ENCODE peak calls at places on chromosomes 3 and 15, in eight cellular contexts. One of them, this sample, is unnamed.

GRCh38 chr3:181919375-181919774 is 207.7 kb downstream of the SOX2 start:
- DNase-seq in GM12865: no peak
- DNase-seq in GM23338: no peak
- DNase-seq in astrocyte of the spinal cord: no peak
- DNase-seq in cardiac fibroblast: no peak
- DNase-seq in CD8-positive, alpha-beta memory T cell: no peak
- DNase-seq in left ventricle myocardium inferior: no peak
- DNase-seq in heart left ventricle: no peak
- DNase-seq in this sample: no peak

GRCh38 chr15:35019401-35020327 is 31.6 kb upstream of the ZNF770 start:
- DNase-seq in GM12865: no peak
- DNase-seq in GM23338: peak; percentile 76
- DNase-seq in astrocyte of the spinal cord: no peak
- DNase-seq in cardiac fibroblast: peak; percentile 32
- DNase-seq in CD8-positive, alpha-beta memory T cell: no peak
- DNase-seq in left ventricle myocardium inferior: no peak
- DNase-seq in heart left ventricle: no peak
- DNase-seq in this sample: no peak

GRCh38 chr3:27666708-27667107 is 55.4 kb downstream of the EOMES start:
- DNase-seq in GM12865: peak; percentile 11
- DNase-seq in GM23338: peak; percentile 93
- DNase-seq in astrocyte of the spinal cord: peak; percentile 91
- DNase-seq in cardiac fibroblast: peak; percentile 78
- DNase-seq in CD8-positive, alpha-beta memory T cell: no peak
- DNase-seq in left ventricle myocardium inferior: peak; percentile 56
- DNase-seq in heart left ventricle: peak; percentile 67
- DNase-seq in this sample: peak; percentile 54

GRCh38 chr3:157175678-157176077 is 15.7 kb upstream of the CCNL1 start:
- DNase-seq in GM12865: peak; percentile 38
- DNase-seq in GM23338: peak; percentile 43
- DNase-seq in astrocyte of the spinal cord: no peak
- DNase-seq in cardiac fibroblast: no peak
- DNase-seq in CD8-positive, alpha-beta memory T cell: no peak
- DNase-seq in left ventricle myocardium inferior: no peak
- DNase-seq in heart left ventricle: no peak
- DNase-seq in this sample: no peak

GRCh38 chr3:143078883-143079282 is 40.7 kb upstream of the CHST2 start:
- DNase-seq in GM12865: no peak
- DNase-seq in GM23338: no peak
- DNase-seq in astrocyte of the spinal cord: peak; percentile 19
- DNase-seq in cardiac fibroblast: peak; percentile 79
- DNase-seq in CD8-positive, alpha-beta memory T cell: no peak
- DNase-seq in left ventricle myocardium inferior: no peak
- DNase-seq in heart left ventricle: no peak
- DNase-seq in this sample: no peak

GRCh38 chr15:70569718-70570231 is 193.6 kb downstream of the UACA start:
- DNase-seq in GM12865: no peak
- DNase-seq in GM23338: no peak
- DNase-seq in astrocyte of the spinal cord: peak; percentile 38
- DNase-seq in cardiac fibroblast: peak; percentile 16
- DNase-seq in CD8-positive, alpha-beta memory T cell: no peak
- DNase-seq in left ventricle myocardium inferior: no peak
- DNase-seq in heart left ventricle: no peak
- DNase-seq in this sample: no peak

GRCh38 chr3:149472393-149472792 is 2.1 kb upstream of the TM4SF4 start:
- DNase-seq in GM12865: no peak
- DNase-seq in GM23338: no peak
- DNase-seq in astrocyte of the spinal cord: no peak
- DNase-seq in cardiac fibroblast: no peak
- DNase-seq in CD8-positive, alpha-beta memory T cell: no peak
- DNase-seq in left ventricle myocardium inferior: no peak
- DNase-seq in heart left ventricle: no peak
- DNase-seq in this sample: no peak

GRCh38 chr3:129070086-129070875 is 9.7 kb downstream of the GP9 start:
- DNase-seq in GM12865: no peak
- DNase-seq in GM23338: no peak
- DNase-seq in astrocyte of the spinal cord: no peak
- DNase-seq in cardiac fibroblast: no peak
- DNase-seq in CD8-positive, alpha-beta memory T cell: no peak
- DNase-seq in left ventricle myocardium inferior: no peak
- DNase-seq in heart left ventricle: no peak
- DNase-seq in this sample: no peak

GRCh38 chr3:160568989-160569388 is 3.6 kb upstream of the KPNA4 start:
- DNase-seq in GM12865: no peak
- DNase-seq in GM23338: no peak
- DNase-seq in astrocyte of the spinal cord: no peak
- DNase-seq in cardiac fibroblast: no peak
- DNase-seq in CD8-positive, alpha-beta memory T cell: no peak
- DNase-seq in left ventricle myocardium inferior: no peak
- DNase-seq in heart left ventricle: no peak
- DNase-seq in this sample: no peak

GRCh38 chr3:56775931-56776461 is 25.8 kb downstream of the ARHGEF3 start:
- DNase-seq in GM12865: no peak
- DNase-seq in GM23338: no peak
- DNase-seq in astrocyte of the spinal cord: no peak
- DNase-seq in cardiac fibroblast: no peak
- DNase-seq in CD8-positive, alpha-beta memory T cell: no peak
- DNase-seq in left ventricle myocardium inferior: no peak
- DNase-seq in heart left ventricle: no peak
- DNase-seq in this sample: no peak

GRCh38 chr15:83992356-83993031 is 243.1 kb upstream of the GOLGA6L4 start:
- DNase-seq in GM12865: peak; percentile 74
- DNase-seq in GM23338: no peak
- DNase-seq in astrocyte of the spinal cord: no peak
- DNase-seq in cardiac fibroblast: no peak
- DNase-seq in CD8-positive, alpha-beta memory T cell: no peak
- DNase-seq in left ventricle myocardium inferior: no peak
- DNase-seq in heart left ventricle: no peak
- DNase-seq in this sample: no peak

GRCh38 chr15:60585743-60586708 is 107.1 kb upstream of the ICE2 start:
- DNase-seq in GM12865: peak; percentile 85
- DNase-seq in GM23338: peak; percentile 91
- DNase-seq in astrocyte of the spinal cord: peak; percentile 65
- DNase-seq in cardiac fibroblast: peak; percentile 87
- DNase-seq in CD8-positive, alpha-beta memory T cell: peak; percentile 73
- DNase-seq in left ventricle myocardium inferior: no peak
- DNase-seq in heart left ventricle: peak; percentile 33
- DNase-seq in this sample: peak; percentile 22

GRCh38 chr3:52649461-52650210 is 36.1 kb downstream of the PBRM1 start:
- DNase-seq in GM12865: no peak
- DNase-seq in GM23338: no peak
- DNase-seq in astrocyte of the spinal cord: no peak
- DNase-seq in cardiac fibroblast: peak; percentile 40
- DNase-seq in CD8-positive, alpha-beta memory T cell: no peak
- DNase-seq in left ventricle myocardium inferior: no peak
- DNase-seq in heart left ventricle: no peak
- DNase-seq in this sample: no peak

GRCh38 chr3:104943931-104944330 is 422.8 kb upstream of the ALCAM start:
- DNase-seq in GM12865: no peak
- DNase-seq in GM23338: no peak
- DNase-seq in astrocyte of the spinal cord: no peak
- DNase-seq in cardiac fibroblast: peak; percentile 39
- DNase-seq in CD8-positive, alpha-beta memory T cell: no peak
- DNase-seq in left ventricle myocardium inferior: no peak
- DNase-seq in heart left ventricle: no peak
- DNase-seq in this sample: no peak

GRCh38 chr15:37995461-37996347 is 61.3 kb downstream of the TMCO5A start:
- DNase-seq in GM12865: peak; percentile 73
- DNase-seq in GM23338: peak; percentile 81
- DNase-seq in astrocyte of the spinal cord: peak; percentile 82
- DNase-seq in cardiac fibroblast: peak; percentile 89
- DNase-seq in CD8-positive, alpha-beta memory T cell: no peak
- DNase-seq in left ventricle myocardium inferior: no peak
- DNase-seq in heart left ventricle: no peak
- DNase-seq in this sample: no peak

GRCh38 chr3:159844801-159845261 is 143.8 kb upstream of the IL12A start:
- DNase-seq in GM12865: no peak
- DNase-seq in GM23338: no peak
- DNase-seq in astrocyte of the spinal cord: no peak
- DNase-seq in cardiac fibroblast: no peak
- DNase-seq in CD8-positive, alpha-beta memory T cell: no peak
- DNase-seq in left ventricle myocardium inferior: no peak
- DNase-seq in heart left ventricle: no peak
- DNase-seq in this sample: no peak

DNA sequence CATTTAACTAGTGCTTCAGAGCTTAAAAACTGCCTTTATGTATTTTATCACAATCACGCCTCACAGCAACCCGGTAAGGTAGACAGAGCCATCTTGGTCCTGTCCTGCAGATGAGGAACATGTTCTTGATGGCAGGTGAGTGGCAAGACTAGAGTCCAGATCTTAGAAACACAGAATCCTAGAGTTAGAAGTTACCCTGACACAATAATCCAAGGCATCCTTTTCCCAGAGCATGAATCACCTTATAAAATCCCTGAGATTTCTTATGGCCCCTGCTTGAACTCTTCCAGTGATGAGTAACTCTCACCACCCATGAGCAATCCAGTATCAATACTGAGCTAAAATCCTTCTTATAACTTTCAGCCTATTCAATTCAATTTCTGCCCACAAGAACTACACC is 16.9 kb downstream of the POPDC2 start:
- DNase-seq in GM12865: no peak
- DNase-seq in GM23338: no peak
- DNase-seq in astrocyte of the spinal cord: peak; percentile 67
- DNase-seq in cardiac fibroblast: peak; percentile 70
- DNase-seq in CD8-positive, alpha-beta memory T cell: no peak
- DNase-seq in left ventricle myocardium inferior: no peak
- DNase-seq in heart left ventricle: no peak
- DNase-seq in this sample: no peak
- H3K4me3 ChIP-seq in GM12865: no peak overlapping the region
- H3K4me3 ChIP-seq in GM23338: no peak overlapping the region
- H3K4me3 ChIP-seq in astrocyte of the spinal cord: no peak overlapping the region
- H3K4me3 ChIP-seq in cardiac fibroblast: no peak overlapping the region
- H3K4me3 ChIP-seq in CD8-positive, alpha-beta memory T cell: no peak overlapping the region
- H3K4me3 ChIP-seq in left ventricle myocardium inferior: peak overlapping the region; percentile 18
- H3K4me3 ChIP-seq in heart left ventricle: no peak overlapping the region
- H3K4me3 ChIP-seq in this sample: no peak overlapping the region

DNA sequence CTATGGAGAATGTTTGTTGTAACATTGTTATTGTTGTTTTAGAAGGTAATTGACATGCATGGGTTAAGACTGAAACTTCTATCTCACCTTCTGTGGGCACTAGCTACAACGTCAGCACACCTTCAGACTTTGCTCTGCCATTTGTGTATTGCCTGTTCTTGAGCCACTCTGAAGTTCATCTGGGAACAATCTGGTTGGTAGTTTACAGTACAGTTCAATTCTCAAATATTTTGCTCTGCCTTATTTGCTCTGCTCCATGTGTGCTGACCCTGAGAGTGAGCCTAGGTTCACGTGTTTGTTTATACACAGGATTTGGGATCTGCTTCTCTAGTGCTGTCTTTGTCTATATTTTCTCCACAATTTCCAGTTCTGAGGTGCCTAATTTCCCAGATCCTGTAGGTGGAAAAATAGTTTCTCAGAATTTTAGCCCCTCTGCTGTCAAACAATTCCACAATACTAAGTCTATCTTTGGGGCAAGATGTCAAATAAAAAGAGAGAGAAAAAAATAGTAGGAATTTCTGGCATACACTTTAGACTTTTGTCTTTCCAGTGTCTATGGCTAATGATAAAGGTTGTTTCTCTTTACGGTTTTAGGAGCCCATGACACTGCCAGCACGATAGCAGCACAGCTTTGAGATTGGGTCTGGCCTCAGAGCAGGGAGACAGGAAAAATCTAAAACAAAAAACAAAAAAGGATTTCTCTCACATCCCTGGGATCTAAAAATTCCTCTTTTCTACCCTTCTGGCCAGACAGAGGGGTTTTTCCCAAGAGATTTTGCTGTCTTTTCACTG is 721.4 kb downstream of the VGLL3 start:
- DNase-seq in GM12865: no peak
- DNase-seq in GM23338: no peak
- DNase-seq in astrocyte of the spinal cord: no peak
- DNase-seq in cardiac fibroblast: no peak
- DNase-seq in CD8-positive, alpha-beta memory T cell: no peak
- DNase-seq in left ventricle myocardium inferior: no peak
- DNase-seq in heart left ventricle: no peak
- DNase-seq in this sample: no peak
- H3K4me3 ChIP-seq in GM12865: no peak overlapping the region
- H3K4me3 ChIP-seq in GM23338: no peak overlapping the region
- H3K4me3 ChIP-seq in astrocyte of the spinal cord: no peak overlapping the region
- H3K4me3 ChIP-seq in cardiac fibroblast: no peak overlapping the region
- H3K4me3 ChIP-seq in CD8-positive, alpha-beta memory T cell: no peak overlapping the region
- H3K4me3 ChIP-seq in left ventricle myocardium inferior: no peak overlapping the region
- H3K4me3 ChIP-seq in heart left ventricle: no peak overlapping the region
- H3K4me3 ChIP-seq in this sample: no peak overlapping the region

GRCh38 chr3:63032876-63033275 is 157.7 kb upstream of the CADPS start:
- DNase-seq in GM12865: no peak
- DNase-seq in GM23338: no peak
- DNase-seq in astrocyte of the spinal cord: no peak
- DNase-seq in cardiac fibroblast: peak; percentile 18
- DNase-seq in CD8-positive, alpha-beta memory T cell: no peak
- DNase-seq in left ventricle myocardium inferior: no peak
- DNase-seq in heart left ventricle: no peak
- DNase-seq in this sample: no peak

GRCh38 chr3:63034106-63034505 is 158.9 kb upstream of the CADPS start:
- DNase-seq in GM12865: no peak
- DNase-seq in GM23338: no peak
- DNase-seq in astrocyte of the spinal cord: no peak
- DNase-seq in cardiac fibroblast: no peak
- DNase-seq in CD8-positive, alpha-beta memory T cell: no peak
- DNase-seq in left ventricle myocardium inferior: no peak
- DNase-seq in heart left ventricle: no peak
- DNase-seq in this sample: no peak

GRCh38 chr3:63029921-63030320 is 154.7 kb upstream of the CADPS start:
- DNase-seq in GM12865: no peak
- DNase-seq in GM23338: no peak
- DNase-seq in astrocyte of the spinal cord: no peak
- DNase-seq in cardiac fibroblast: no peak
- DNase-seq in CD8-positive, alpha-beta memory T cell: no peak
- DNase-seq in left ventricle myocardium inferior: no peak
- DNase-seq in heart left ventricle: no peak
- DNase-seq in this sample: no peak

GRCh38 chr3:63030666-63031065 is 155.4 kb upstream of the CADPS start:
- DNase-seq in GM12865: no peak
- DNase-seq in GM23338: no peak
- DNase-seq in astrocyte of the spinal cord: no peak
- DNase-seq in cardiac fibroblast: no peak
- DNase-seq in CD8-positive, alpha-beta memory T cell: no peak
- DNase-seq in left ventricle myocardium inferior: no peak
- DNase-seq in heart left ventricle: no peak
- DNase-seq in this sample: no peak

DNA sequence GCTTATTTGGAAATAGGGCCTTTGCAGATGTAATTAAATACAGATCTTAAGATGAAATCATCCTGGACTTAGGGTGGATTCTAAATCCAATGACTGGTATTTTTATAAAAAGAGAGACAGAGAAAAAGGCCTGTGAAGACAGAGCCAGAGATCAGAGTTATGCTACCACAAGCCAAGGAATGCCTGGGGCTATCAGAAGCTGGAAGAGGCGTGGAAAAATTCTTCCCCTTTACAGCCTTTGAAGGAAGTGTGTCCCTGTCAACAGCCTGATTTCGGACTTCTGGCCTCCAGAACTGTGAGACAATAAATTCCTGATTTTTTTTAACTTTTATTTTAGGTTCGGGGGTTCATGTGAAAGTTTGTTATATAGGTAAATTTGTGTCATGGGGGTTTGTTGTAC is 154.1 kb upstream of the CADPS start:
- DNase-seq in GM12865: no peak
- DNase-seq in GM23338: no peak
- DNase-seq in astrocyte of the spinal cord: no peak
- DNase-seq in cardiac fibroblast: no peak
- DNase-seq in CD8-positive, alpha-beta memory T cell: no peak
- DNase-seq in left ventricle myocardium inferior: no peak
- DNase-seq in heart left ventricle: no peak
- DNase-seq in this sample: no peak
- H3K4me3 ChIP-seq in GM12865: no peak overlapping the region
- H3K4me3 ChIP-seq in GM23338: no peak overlapping the region
- H3K4me3 ChIP-seq in astrocyte of the spinal cord: no peak overlapping the region
- H3K4me3 ChIP-seq in cardiac fibroblast: no peak overlapping the region
- H3K4me3 ChIP-seq in CD8-positive, alpha-beta memory T cell: no peak overlapping the region
- H3K4me3 ChIP-seq in left ventricle myocardium inferior: no peak overlapping the region
- H3K4me3 ChIP-seq in heart left ventricle: no peak overlapping the region
- H3K4me3 ChIP-seq in this sample: no peak overlapping the region

GRCh38 chr15:22788004-22788403 is 1.6 kb downstream of the NIPA1 start:
- DNase-seq in GM12865: no peak
- DNase-seq in GM23338: no peak
- DNase-seq in astrocyte of the spinal cord: no peak
- DNase-seq in cardiac fibroblast: no peak
- DNase-seq in CD8-positive, alpha-beta memory T cell: no peak
- DNase-seq in left ventricle myocardium inferior: no peak
- DNase-seq in heart left ventricle: no peak
- DNase-seq in this sample: no peak
- H3K4me3 ChIP-seq in GM12865: peak overlapping the region; percentile 75
- H3K4me3 ChIP-seq in GM23338: peak overlapping the region; percentile 90
- H3K4me3 ChIP-seq in astrocyte of the spinal cord: no peak overlapping the region
- H3K4me3 ChIP-seq in cardiac fibroblast: no peak overlapping the region
- H3K4me3 ChIP-seq in CD8-positive, alpha-beta memory T cell: no peak overlapping the region
- H3K4me3 ChIP-seq in left ventricle myocardium inferior: no peak overlapping the region
- H3K4me3 ChIP-seq in heart left ventricle: no peak overlapping the region
- H3K4me3 ChIP-seq in this sample: no peak overlapping the region

This sample was measured in tibial nerve.